ENCODE peak calls at places on chromosomes 13 and 19, in eight cellular contexts. R, U, L, E, V, J, Z and P are unnamed samples.

GRCh38 chr13:95087746-95088305 is 213.4 kb downstream of the ABCC4 start:
- DNase-seq in R (no peak), U (no peak), L (no peak), E (no peak), V (no peak), J (no peak), Z (no peak), P (no peak)

GRCh38 chr13:44169018-44169909 is 204.4 kb upstream of the SERP2 start:
- DNase-seq in R (no peak), U (no peak), L (no peak), E (no peak), V (no peak), J (no peak), Z (no peak), P (no peak)

GRCh38 chr13:87035538-87035937 is 635.6 kb upstream of the SLITRK5 start:
- DNase-seq in R (no peak), U (no peak), L (no peak), E (no peak), V (no peak), J (no peak), Z (no peak), P (no peak)

GRCh38 chr19:21603431-21604153 is 98.2 kb downstream of the ZNF429 start:
- DNase-seq in R (no peak), U (no peak), L (no peak), E (no peak), V (no peak), J (no peak), Z (no peak), P (no peak)

GRCh38 chr13:24893863-24894262 is 129.9 kb downstream of the RNF17 start:
- DNase-seq in R (no peak), U (no peak), L (no peak), E (no peak), V (no peak), J (no peak), Z (no peak), P (no peak)

GRCh38 chr13:86051134-86052103 is 252.2 kb upstream of the SLITRK6 start:
- DNase-seq in R (no peak), U (no peak), L (no peak), E (no peak), V (peak; percentile 27), J (no peak), Z (no peak), P (no peak)

GRCh38 chr13:105611424-105611823 is 924.0 kb downstream of the EFNB2 start:
- DNase-seq in R (no peak), U (no peak), L (no peak), E (no peak), V (no peak), J (no peak), Z (no peak), P (no peak)

GRCh38 chr13:109783447-109783814 is 3.0 kb downstream of the IRS2 start:
- DNase-seq in R (no peak), U (no peak), L (no peak), E (no peak), V (no peak), J (peak; percentile 53), Z (no peak), P (no peak)

GRCh38 chr19:37977992-37978391 is 71.0 kb downstream of the SIPA1L3 start:
- DNase-seq in R (no peak), U (no peak), L (no peak), E (no peak), V (no peak), J (no peak), Z (peak; percentile 75), P (peak; percentile 45)

GRCh38 chr13:83563499-83563898 is 318.8 kb downstream of the SLITRK1 start:
- DNase-seq in R (no peak), U (no peak), L (no peak), E (no peak), V (no peak), J (no peak), Z (no peak), P (no peak)

GRCh38 chr19:33108161-33108560 is 23.8 kb upstream of the WDR88 start:
- DNase-seq in R (no peak), U (no peak), L (no peak), E (no peak), V (no peak), J (no peak), Z (no peak), P (no peak)

GRCh38 chr13:24910502-24911134 is 146.6 kb downstream of the RNF17 start:
- DNase-seq in R (no peak), U (no peak), L (no peak), E (no peak), V (peak; percentile 54), J (no peak), Z (no peak), P (no peak)

GRCh38 chr19:5205388-5205787 is 135.2 kb downstream of the PTPRS start:
- DNase-seq in R (no peak), U (no peak), L (no peak), E (no peak), V (no peak), J (no peak), Z (no peak), P (no peak)

GRCh38 chr19:16066611-16067104 is 9.6 kb upstream of the TPM4 start:
- DNase-seq in R (no peak), U (peak; percentile 43), L (peak; percentile 80), E (peak; percentile 45), V (peak; percentile 81), J (no peak), Z (no peak), P (no peak)

DNA sequence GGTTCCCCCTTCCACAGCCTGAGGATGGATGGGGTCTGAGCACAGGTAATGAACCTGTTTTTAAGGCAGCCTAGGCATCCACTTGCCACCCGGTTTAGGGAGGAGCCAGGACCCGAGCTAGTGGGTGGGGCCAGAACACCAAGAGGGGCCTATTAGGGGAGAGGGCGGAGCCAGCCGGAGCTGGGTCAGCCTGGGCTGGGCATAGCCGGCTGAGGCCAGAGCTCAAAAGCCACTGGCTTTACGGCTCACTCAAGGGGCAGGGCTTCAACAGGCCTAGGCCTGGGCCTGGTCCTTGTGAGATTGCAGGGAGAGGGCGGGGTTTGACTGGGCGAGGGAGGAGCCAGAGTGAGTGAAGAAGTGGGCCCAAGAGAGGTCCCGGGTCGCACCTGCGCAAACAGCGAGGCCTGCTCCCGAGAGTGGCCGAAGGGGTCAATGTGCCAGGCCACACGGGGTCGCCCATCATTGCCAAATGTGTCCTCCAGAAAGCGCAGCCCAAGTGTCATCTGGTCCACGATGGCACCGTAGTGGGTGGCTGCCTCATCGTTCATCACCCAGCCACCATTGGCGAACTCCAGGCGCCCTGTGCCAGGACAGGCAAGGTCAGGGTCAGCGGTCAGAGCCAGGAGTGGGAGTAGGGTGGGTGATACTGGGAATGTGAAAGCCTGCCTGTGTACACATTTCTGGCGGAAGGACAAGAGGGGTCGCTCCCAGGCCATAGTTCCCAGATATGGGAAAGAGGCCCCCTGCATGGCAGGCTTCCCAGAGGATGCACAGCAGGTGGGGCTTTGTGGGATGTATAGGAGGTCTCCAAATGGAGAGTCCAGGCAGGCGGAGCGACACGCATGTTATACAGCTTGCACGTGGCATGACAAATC is 1.9 kb downstream of the MAN2B1 start:
- DNase-seq in R (no peak), U (no peak), L (no peak), E (no peak), V (no peak), J (no peak), Z (no peak), P (no peak)
- TF ChIP-seq POLR2A in R (no peak), U (no peak), L (no peak), E (no peak), V (no peak), J (no peak), Z (no peak), P (no peak)

GRCh38 chr19:46015080-46015960 is 7.5 kb downstream of the PGLYRP1 start:
- DNase-seq in R (peak; percentile 92), U (peak; percentile 66), L (no peak), E (peak; percentile 74), V (peak; percentile 83), J (peak; percentile 48), Z (peak; percentile 71), P (peak; percentile 91)

GRCh38 chr19:46016426-46017094 is 6.3 kb downstream of the PGLYRP1 start:
- DNase-seq in R (peak; percentile 87), U (peak; percentile 80), L (peak; percentile 45), E (peak; percentile 69), V (peak; percentile 87), J (peak; percentile 84), Z (peak; percentile 81), P (peak; percentile 78)

GRCh38 chr19:46014534-46014933 is 8.3 kb downstream of the PGLYRP1 start:
- DNase-seq in R (no peak), U (no peak), L (no peak), E (no peak), V (no peak), J (no peak), Z (no peak), P (no peak)

GRCh38 chr19:46017095-46017429 is 5.8 kb downstream of the PGLYRP1 start:
- DNase-seq in R (no peak), U (no peak), L (no peak), E (no peak), V (no peak), J (no peak), Z (no peak), P (no peak)

DNA sequence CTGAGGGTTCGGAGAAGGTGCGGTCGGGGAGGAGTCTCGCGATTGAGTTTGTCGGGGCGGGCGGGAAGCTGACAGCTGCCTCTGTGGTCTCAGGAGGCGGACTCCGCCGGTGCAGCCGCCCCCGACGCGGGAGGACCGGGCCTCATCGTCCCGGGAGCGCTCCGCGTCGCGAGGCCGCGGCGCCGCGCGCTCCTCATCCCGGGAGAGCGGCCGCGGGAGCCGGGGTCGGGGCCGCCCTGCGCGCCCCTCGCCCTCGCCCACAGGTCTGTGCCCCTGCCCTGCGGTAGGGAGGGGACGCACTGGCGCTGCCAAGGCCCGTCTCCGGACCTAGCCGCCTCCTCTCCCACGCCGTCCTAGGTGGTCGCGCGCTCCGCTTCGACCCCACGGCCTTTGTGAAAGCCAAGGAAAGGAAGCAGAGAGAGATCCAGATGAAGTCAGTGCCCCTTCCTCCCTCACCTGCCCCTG is 6.9 kb downstream of the PGLYRP1 start:
- DNase-seq in R (peak; percentile 29), U (no peak), L (no peak), E (no peak), V (no peak), J (no peak), Z (no peak), P (peak; percentile 13)
- H3K27ac ChIP-seq in R (no peak overlapping the region), U (no peak overlapping the region), L (no peak overlapping the region), E (no peak overlapping the region), V (no peak overlapping the region), J (no peak overlapping the region), Z (no peak overlapping the region), P (no peak overlapping the region)

DNA sequence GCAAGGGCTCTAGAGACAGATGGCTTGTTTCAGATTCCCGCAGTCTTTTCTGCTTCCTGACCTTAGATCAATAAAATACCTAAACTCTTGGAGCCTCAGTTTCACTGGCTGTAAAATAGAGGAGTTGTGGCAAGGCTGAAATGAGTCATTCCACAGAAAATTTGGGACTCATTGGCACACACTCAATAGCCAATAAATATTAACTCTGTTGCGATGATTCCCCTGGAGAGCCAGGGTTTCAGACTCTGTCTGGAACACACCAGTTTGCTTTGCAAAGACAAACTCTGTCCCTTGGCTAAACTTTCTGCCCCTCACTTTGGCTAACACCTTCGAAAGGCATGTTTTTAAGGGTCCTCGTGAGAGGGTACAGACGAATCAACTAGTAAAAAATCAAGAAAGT is 18.1 kb upstream of the UBE2L5 start:
- DNase-seq in R (no peak), U (no peak), L (no peak), E (no peak), V (no peak), J (no peak), Z (no peak), P (no peak)
- TF ChIP-seq POLR2A in R (no peak), U (no peak), L (no peak), E (no peak), V (no peak), J (no peak), Z (no peak), P (no peak)

GRCh38 chr13:90919153-90919552 is 428.3 kb upstream of the MIR17HG start:
- DNase-seq in R (no peak), U (no peak), L (no peak), E (no peak), V (no peak), J (no peak), Z (no peak), P (no peak)

GRCh38 chr13:90918551-90918950 is 428.9 kb upstream of the MIR17HG start:
- DNase-seq in R (no peak), U (no peak), L (no peak), E (no peak), V (no peak), J (no peak), Z (no peak), P (no peak)
- H3K27ac ChIP-seq in R (no peak overlapping the region), U (no peak overlapping the region), L (no peak overlapping the region), E (no peak overlapping the region), V (no peak overlapping the region), J (no peak overlapping the region), Z (no peak overlapping the region), P (no peak overlapping the region)